ENCODE peak calls at places on chromosome 18, in six cellular contexts. E is renal cortical epithelial cell; R is SHP77 treated with DMSO at 0.1 percent for 48 hours; W is AG09319; M is natural killer cell treated with Interleukin-12 subunit alpha and Interleukin-12 subunit beta and Interleukin-15 and Interleukin-18, amount 100 ng/mL, for 72 hours; G is RPMI7951. I is an unnamed sample.

GRCh38 chr18:60022671-60023276 is 123.0 kb downstream of the PMAIP1 start:
- DNase-seq in E (peak), R (no peak), W (no peak), M (no peak), G (no peak), I (no peak)

GRCh38 chr18:74528913-74529312 is 5.4 kb upstream of the CNDP1 start:
- DNase-seq in E (no peak), R (no peak), W (no peak), M (no peak), G (no peak), I (no peak)

GRCh38 chr18:3998698-3999333 is 456.3 kb downstream of the DLGAP1 start:
- DNase-seq in E (peak), R (no peak), W (no peak), M (no peak), G (peak), I (no peak)

GRCh38 chr18:13120967-13121586 is 97.5 kb upstream of the LDLRAD4 start:
- DNase-seq in E (no peak), R (no peak), W (no peak), M (no peak), G (no peak), I (no peak)

GRCh38 chr18:36608107-36608506 is 220.7 kb downstream of the TPGS2 start:
- DNase-seq in E (peak), R (no peak), W (no peak), M (no peak), G (no peak), I (no peak)

GRCh38 chr18:21439453-21439852 is 161.1 kb downstream of the ESCO1 start:
- DNase-seq in E (peak), R (no peak), W (peak), M (no peak), G (peak), I (peak)

GRCh38 chr18:79245517-79246001 is 150.2 kb upstream of the NFATC1 start:
- DNase-seq in E (no peak), R (no peak), W (no peak), M (no peak), G (peak), I (no peak)

GRCh38 chr18:58325521-58325908 is 281.5 kb downstream of the NEDD4L start:
- DNase-seq in E (no peak), R (no peak), W (peak), M (no peak), G (peak), I (no peak)

GRCh38 chr18:67997496-67997895 is 481.0 kb upstream of the DSEL start:
- DNase-seq in E (no peak), R (no peak), W (no peak), M (no peak), G (no peak), I (no peak)

GRCh38 chr18:69948919-69949537 is 1.4 kb upstream of the CD226 start:
- DNase-seq in E (peak), R (no peak), W (no peak), M (peak), G (peak), I (no peak)

GRCh38 chr18:61379827-61380226 is 46.6 kb downstream of the CDH20 start:
- DNase-seq in E (no peak), R (no peak), W (no peak), M (no peak), G (no peak), I (no peak)

GRCh38 chr18:76336241-76336640 is 158.8 kb downstream of the ZNF516 start:
- DNase-seq in E (no peak), R (no peak), W (no peak), M (no peak), G (no peak), I (no peak)